ENCODE peak calls at places on chromosomes 4 and X, in six cellular contexts. One of them, this sample, is unnamed.
A peak's percentile ranks its signal among the peaks of the same experiment; 100 is the strongest.

GRCh38 chrX:19640693-19641374 is 125.5 kb upstream of the MAP3K15 start:
- DNase-seq in Karpas-422: peak; percentile 51
- DNase-seq in GM13976: no peak
- DNase-seq in kidney: no peak
- DNase-seq in effector CD8-positive, alpha-beta T cell: no peak
- DNase-seq in ELR: no peak
- DNase-seq in this sample: no peak

GRCh38 chr4:83639849-83640493 is 104.1 kb downstream of the GPAT3 start:
- DNase-seq in effector CD8-positive, alpha-beta T cell: peak; percentile 7
- DNase-seq in ELR: peak; percentile 79
- DNase-seq in Karpas-422: peak; percentile 74
- DNase-seq in kidney: no peak
- DNase-seq in GM13976: peak; percentile 66
- DNase-seq in this sample: peak; percentile 69

GRCh38 chr4:6372649-6373525 is 99.5 kb downstream of the PPP2R2C start:
- DNase-seq in GM13976: peak; percentile 76
- DNase-seq in ELR: peak; percentile 48
- DNase-seq in effector CD8-positive, alpha-beta T cell: no peak
- DNase-seq in Karpas-422: peak; percentile 81
- DNase-seq in kidney: peak; percentile 29
- DNase-seq in this sample: peak; percentile 48

GRCh38 chr4:3421470-3421869 is 20.3 kb upstream of the HGFAC start:
- DNase-seq in ELR: no peak
- DNase-seq in Karpas-422: no peak
- DNase-seq in effector CD8-positive, alpha-beta T cell: no peak
- DNase-seq in GM13976: no peak
- DNase-seq in kidney: peak; percentile 55
- DNase-seq in this sample: no peak

GRCh38 chrX:10986616-10987015 is 124.5 kb upstream of the HCCS start:
- DNase-seq in effector CD8-positive, alpha-beta T cell: no peak
- DNase-seq in Karpas-422: no peak
- DNase-seq in kidney: no peak
- DNase-seq in ELR: no peak
- DNase-seq in GM13976: no peak
- DNase-seq in this sample: no peak

GRCh38 chr4:128810331-128810870 is 901 bp downstream of the JADE1 start:
- DNase-seq in ELR: peak; percentile 48
- DNase-seq in kidney: no peak
- DNase-seq in Karpas-422: peak; percentile 90
- DNase-seq in effector CD8-positive, alpha-beta T cell: no peak
- DNase-seq in GM13976: peak; percentile 45
- DNase-seq in this sample: peak; percentile 69

GRCh38 chr4:80243274-80244018 is 23.0 kb upstream of the FGF5 start:
- DNase-seq in kidney: no peak
- DNase-seq in GM13976: no peak
- DNase-seq in Karpas-422: no peak
- DNase-seq in ELR: no peak
- DNase-seq in effector CD8-positive, alpha-beta T cell: no peak
- DNase-seq in this sample: no peak

GRCh38 chrX:3548743-3549441 is 164.6 kb downstream of the PRKX start:
- DNase-seq in GM13976: no peak
- DNase-seq in Karpas-422: no peak
- DNase-seq in ELR: peak; percentile 63
- DNase-seq in kidney: no peak
- DNase-seq in effector CD8-positive, alpha-beta T cell: no peak
- DNase-seq in this sample: no peak

GRCh38 chrX:10677490-10677889 is 57.1 kb upstream of the MID1 start:
- DNase-seq in kidney: no peak
- DNase-seq in effector CD8-positive, alpha-beta T cell: no peak
- DNase-seq in GM13976: no peak
- DNase-seq in Karpas-422: no peak
- DNase-seq in ELR: no peak
- DNase-seq in this sample: no peak

GRCh38 chrX:150503898-150504219 is 64.6 kb upstream of the MTM1 start:
- DNase-seq in ELR: peak; percentile 13
- DNase-seq in Karpas-422: no peak
- DNase-seq in GM13976: no peak
- DNase-seq in kidney: no peak
- DNase-seq in effector CD8-positive, alpha-beta T cell: no peak
- DNase-seq in this sample: no peak

GRCh38 chr4:13592220-13592619 is 35.3 kb downstream of the BOD1L1 start:
- DNase-seq in ELR: no peak
- DNase-seq in Karpas-422: no peak
- DNase-seq in effector CD8-positive, alpha-beta T cell: no peak
- DNase-seq in GM13976: no peak
- DNase-seq in kidney: no peak
- DNase-seq in this sample: no peak

GRCh38 chrX:56757327-56757726 is 28.3 kb downstream of the NBDY start:
- DNase-seq in ELR: no peak
- DNase-seq in GM13976: no peak
- DNase-seq in effector CD8-positive, alpha-beta T cell: no peak
- DNase-seq in kidney: no peak
- DNase-seq in Karpas-422: no peak
- DNase-seq in this sample: no peak

GRCh38 chr4:84479663-84480062 is 19.4 kb downstream of the NKX6-1 start:
- DNase-seq in Karpas-422: no peak
- DNase-seq in GM13976: no peak
- DNase-seq in ELR: no peak
- DNase-seq in kidney: no peak
- DNase-seq in effector CD8-positive, alpha-beta T cell: no peak
- DNase-seq in this sample: no peak